ENCODE peak calls at places on chromosomes 3 and 15, in four cellular contexts. Y is A549, X is IMR-90, V is keratinocyte. M is an unnamed sample.

GRCh38 chr3:100103558-100104441 is 10.5 kb downstream of the FILIP1L start:
- DNase-seq in V (no peak), X (peak), Y (no peak), M (no peak)

GRCh38 chr15:89198934-89199333 is 22.4 kb downstream of the RLBP1 start:
- DNase-seq in Y (no peak), V (no peak), X (no peak), M (no peak)

GRCh38 chr3:119310052-119310451 is 15.9 kb downstream of the ARHGAP31 start:
- DNase-seq in V (no peak), X (peak), Y (no peak), M (peak)

GRCh38 chr15:37135225-37135624 is 34.9 kb upstream of the MEIS2 start:
- DNase-seq in X (no peak), V (no peak), Y (no peak), M (no peak)

GRCh38 chr3:46396129-46396528 is 10.7 kb downstream of the CCR5AS start:
- DNase-seq in X (no peak), V (no peak), Y (no peak), M (no peak)

GRCh38 chr15:98289747-98290146 is 329.2 kb downstream of the ARRDC4 start:
- DNase-seq in X (no peak), Y (no peak), V (no peak), M (no peak)

GRCh38 chr15:84928843-84929168 is 44.3 kb downstream of the SLC28A1 start:
- DNase-seq in V (no peak), Y (no peak), X (no peak), M (no peak)

GRCh38 chr15:92009162-92009561 is 155.7 kb downstream of the SLCO3A1 start:
- DNase-seq in V (no peak), Y (no peak), X (no peak), M (no peak)

GRCh38 chr15:74378853-74379252 is 11.4 kb upstream of the CYP11A1 start:
- DNase-seq in V (no peak), Y (no peak), X (peak), M (peak)

GRCh38 chr3:185693985-185694675 is 108.0 kb downstream of the SENP2 start:
- DNase-seq in Y (no peak), X (peak), V (no peak), M (no peak)

GRCh38 chr3:183826854-183827253 is 1.5 kb upstream of the MAP6D1 start:
- DNase-seq in V (no peak), X (no peak), Y (no peak), M (no peak)

GRCh38 chr15:91099616-91100560 is at the start of gene SV2B:
- DNase-seq in V (no peak), Y (no peak), X (peak), M (no peak)

GRCh38 chr3:42185044-42185443 is 80.9 kb downstream of the CCK start:
- DNase-seq in V (no peak), Y (no peak), X (peak), M (no peak)

GRCh38 chr3:101184111-101184510 is 136.3 kb downstream of the IMPG2 start:
- DNase-seq in Y (no peak), V (no peak), X (no peak), M (no peak)

GRCh38 chr3:115551091-115551490 is 72.2 kb upstream of the GAP43 start:
- DNase-seq in Y (no peak), X (no peak), V (no peak), M (no peak)

GRCh38 chr3:56251343-56251945 is 216.8 kb downstream of the ERC2 start:
- DNase-seq in X (peak), V (no peak), Y (peak), M (peak)

GRCh38 chr3:9022305-9022985 is 59.2 kb upstream of the RAD18 start:
- DNase-seq in X (no peak), Y (no peak), V (no peak), M (no peak)

GRCh38 chr3:150765949-150766720 is 3.2 kb upstream of the SIAH2 start:
- DNase-seq in V (no peak), Y (no peak), X (peak), M (no peak)

GRCh38 chr3:191944835-191945234 is 483.9 kb downstream of the PYDC2 start:
- DNase-seq in V (no peak), Y (no peak), X (no peak), M (no peak)

GRCh38 chr15:74291101-74292071 is 55.3 kb downstream of the CCDC33 start:
- DNase-seq in Y (peak), X (peak), V (no peak), M (peak)

GRCh38 chr15:77577350-77577749 is 55.4 kb downstream of the LINGO1 start:
- DNase-seq in Y (no peak), V (no peak), X (no peak), M (no peak)

GRCh38 chr3:115194461-115194860 is 47.4 kb upstream of the ZBTB20 start:
- DNase-seq in X (peak), V (no peak), Y (no peak), M (no peak)

GRCh38 chr3:124557433-124558232 is 172.6 kb upstream of the UMPS start:
- DNase-seq in Y (no peak), X (peak), V (no peak), M (peak)

GRCh38 chr15:55694652-55695150 is 48.3 kb downstream of the PRTG start:
- DNase-seq in Y (no peak), X (peak), V (no peak), M (no peak)

GRCh38 chr15:68507447-68507846 is 71.3 kb upstream of the CORO2B start:
- DNase-seq in Y (no peak), V (no peak), X (no peak), M (no peak)

GRCh38 chr3:31704651-31705179 is 172.0 kb downstream of the STT3B start:
- DNase-seq in X (peak), Y (peak), V (no peak), M (peak)

GRCh38 chr3:95705786-95706418 is 1108.5 kb upstream of the EPHA6 start:
- DNase-seq in V (no peak), Y (no peak), X (no peak), M (peak)

GRCh38 chr3:69204315-69204957 is 82.0 kb upstream of the LMOD3 start:
- DNase-seq in Y (peak), V (peak), X (peak), M (no peak)

GRCh38 chr3:183252973-183253363 is at the start of gene B3GNT5:
- DNase-seq in V (no peak), X (no peak), Y (no peak), M (peak)

GRCh38 chr15:80777836-80778620 is 1.1 kb upstream of the CEMIP start:
- DNase-seq in V (no peak), Y (no peak), X (no peak), M (peak)

GRCh38 chr15:80777137-80777536 is 2.0 kb upstream of the CEMIP start:
- DNase-seq in V (no peak), X (peak), Y (no peak), M (peak)

GRCh38 chr15:80779658-80780415 is 667 bp downstream of the CEMIP start:
- DNase-seq in X (peak), Y (peak), V (no peak), M (peak)

GRCh38 chr15:80778964-80779657 is at the start of gene CEMIP:
- DNase-seq in Y (peak), V (no peak), X (peak), M (peak)

DNA sequence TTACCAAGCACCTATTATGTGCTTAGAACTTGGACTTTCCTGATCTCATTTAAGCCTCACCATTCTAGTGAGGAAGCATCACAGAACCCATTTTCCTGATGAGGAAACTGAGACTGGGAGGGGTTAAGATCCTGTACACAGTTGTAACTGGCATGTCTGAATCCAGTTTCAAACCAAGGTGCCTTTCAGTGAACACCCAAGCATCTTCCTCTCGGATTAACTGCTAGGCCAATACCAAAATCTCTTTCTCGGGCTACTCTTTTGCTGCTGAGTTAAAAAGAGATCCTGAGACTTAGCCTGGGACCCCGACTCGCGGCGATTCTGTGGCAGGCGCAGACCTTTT is 578 bp upstream of the CEMIP start:
- DNase-seq in V (no peak), Y (no peak), X (no peak), M (no peak)
- H3K4me3 ChIP-seq in V (peak), Y (peak), X (no peak), M (peak)

GRCh38 chr3:51637941-51638471 is 33.0 kb upstream of the TEX264 start:
- DNase-seq in V (peak), Y (peak), X (peak), M (peak)
- TF ChIP-seq CTCF in V (peak), Y (peak), X (peak), M (peak)

GRCh38 chr3:47420511-47421484 is 40.0 kb downstream of the PTPN23 start:
- DNase-seq in Y (peak), V (peak), X (peak), M (peak)
- H3K4me2 ChIP-seq in Y (peak), V (no peak), X (no peak), M (no peak)

DNA sequence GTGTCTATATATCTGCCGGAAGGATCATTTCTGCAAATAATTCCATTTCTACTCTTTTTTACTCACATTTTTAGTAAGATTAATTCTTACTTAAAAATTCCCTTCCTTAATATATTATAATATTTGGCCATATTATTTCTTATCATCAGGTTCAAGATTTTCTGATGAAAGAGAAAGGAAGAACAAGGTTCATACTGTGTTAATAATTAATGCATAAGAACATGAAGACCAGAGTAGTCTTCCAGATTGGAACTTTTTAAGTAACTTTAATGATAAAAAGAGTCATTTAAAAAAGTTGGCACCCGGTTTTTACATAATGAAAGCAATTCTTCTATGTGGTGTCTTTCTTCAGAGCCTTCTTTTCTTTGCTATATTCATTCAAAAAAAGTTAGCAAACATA is 590 bp downstream of the ACKR4 start:
- DNase-seq in V (no peak), X (no peak), Y (no peak), M (no peak)
- H3K4me3 ChIP-seq in V (peak), X (no peak), Y (no peak), M (no peak)

GRCh38 chr3:12577379-12577778 is 20.5 kb downstream of the MKRN2 start:
- DNase-seq in X (no peak), V (no peak), Y (no peak), M (no peak)
- TF ChIP-seq CTCF in X (no peak), V (no peak), Y (no peak), M (no peak)

GRCh38 chr3:178393833-178394232 is 142.4 kb upstream of the KCNMB2 start:
- DNase-seq in X (peak), Y (no peak), V (peak), M (peak)
- H3K4me2 ChIP-seq in X (no peak), Y (no peak), V (no peak), M (no peak)

GRCh38 chr15:51283026-51283425 is 55.4 kb downstream of the CYP19A1 start:
- DNase-seq in Y (no peak), X (no peak), V (no peak), M (no peak)
- H3K4me3 ChIP-seq in Y (no peak), X (no peak), V (no peak), M (no peak)

DNA sequence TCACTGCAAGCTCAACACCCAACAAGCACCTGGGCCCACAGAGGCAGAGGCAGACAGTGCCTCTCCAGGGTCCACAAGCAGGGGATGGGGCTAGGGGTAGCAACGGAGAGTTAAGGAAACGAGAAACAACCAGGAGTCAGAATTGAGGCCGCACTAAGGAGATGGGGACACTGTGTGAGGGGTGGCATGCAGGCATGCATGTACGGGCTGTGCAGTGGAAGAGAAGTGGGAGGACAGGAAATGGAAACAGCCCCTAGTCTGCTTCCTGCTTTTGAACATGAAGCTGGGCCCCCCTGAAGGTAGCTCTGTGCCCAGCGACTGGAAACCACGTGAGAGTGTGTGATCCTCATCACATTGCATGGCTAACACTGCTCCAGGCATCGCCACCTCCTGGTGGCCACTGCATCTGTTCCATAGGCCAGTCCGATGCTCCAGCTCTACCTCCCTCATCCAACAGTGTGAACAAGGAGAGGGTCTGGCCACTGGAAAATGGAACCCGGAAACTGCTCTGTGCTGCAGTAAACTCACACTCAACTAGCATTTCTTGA is 44.0 kb downstream of the XXYLT1 start:
- DNase-seq in Y (no peak), V (no peak), X (peak), M (no peak)
- TF ChIP-seq CTCF in Y (no peak), V (peak), X (peak), M (peak)

GRCh38 chr3:165770781-165771180 is 66.4 kb downstream of the BCHE start:
- DNase-seq in V (no peak), Y (no peak), X (no peak), M (no peak)

GRCh38 chr3:165768680-165769079 is 68.5 kb downstream of the BCHE start:
- DNase-seq in Y (no peak), X (no peak), V (no peak), M (no peak)
- H3K4me2 ChIP-seq in Y (no peak), X (no peak), V (no peak), M (no peak)

M was measured in PC-9.